ENCODE peak calls at places on chromosomes 3 and 15, in eight cellular contexts. H is HCT116, C is GM23338, A is A549, Q is HepG2, S is K562, L is SK-N-SH, E is Panc1. I is an unnamed sample.

GRCh38 chr3:155382396-155383042 is 89.0 kb upstream of the STRIT1 start:
- DNase-seq in H (peak), C (peak), A (peak), Q (peak), S (peak), L (peak), E (peak), I (no peak)

GRCh38 chr15:100350434-100351226 is 8.9 kb upstream of the ADAMTS17 start:
- DNase-seq in H (no peak), C (no peak), A (peak), Q (peak), S (no peak), L (no peak), E (no peak), I (peak)

GRCh38 chr3:151434151-151434890 is 26.5 kb downstream of the IGSF10 start:
- DNase-seq in H (no peak), C (no peak), A (peak), Q (no peak), S (no peak), L (no peak), E (peak), I (no peak)

GRCh38 chr3:195524171-195524896 is 18.8 kb downstream of the PPP1R2 start:
- DNase-seq in H (no peak), C (no peak), A (no peak), Q (no peak), S (no peak), L (no peak), E (no peak), I (no peak)

GRCh38 chr3:69998759-69999158 is 774 bp upstream of the SAMMSON start:
- DNase-seq in H (no peak), C (peak), A (no peak), Q (no peak), S (no peak), L (no peak), E (no peak), I (no peak)

GRCh38 chr3:50195501-50196252 is 4.3 kb downstream of the GNAT1 start:
- DNase-seq in H (no peak), C (no peak), A (no peak), Q (peak), S (no peak), L (no peak), E (no peak), I (no peak)

GRCh38 chr3:172919297-172919683 is 168.8 kb downstream of the ECT2 start:
- DNase-seq in H (no peak), C (no peak), A (no peak), Q (peak), S (no peak), L (no peak), E (no peak), I (no peak)

GRCh38 chr3:23763040-23763477 is 42.7 kb upstream of the UBE2E1 start:
- DNase-seq in H (no peak), C (no peak), A (no peak), Q (no peak), S (no peak), L (peak), E (no peak), I (no peak)

GRCh38 chr3:37903320-37903719 is 41.6 kb downstream of the CTDSPL start:
- DNase-seq in H (no peak), C (no peak), A (no peak), Q (peak), S (no peak), L (no peak), E (no peak), I (no peak)

GRCh38 chr3:37904614-37905047 is 43.0 kb downstream of the CTDSPL start:
- DNase-seq in H (no peak), C (no peak), A (no peak), Q (no peak), S (no peak), L (peak), E (no peak), I (no peak)

GRCh38 chr3:37901721-37902120 is 40.0 kb downstream of the CTDSPL start:
- DNase-seq in H (no peak), C (no peak), A (no peak), Q (no peak), S (no peak), L (no peak), E (no peak), I (no peak)

GRCh38 chr3:37903734-37904133 is 42.1 kb downstream of the CTDSPL start:
- DNase-seq in H (no peak), C (no peak), A (no peak), Q (no peak), S (no peak), L (no peak), E (no peak), I (no peak)

DNA sequence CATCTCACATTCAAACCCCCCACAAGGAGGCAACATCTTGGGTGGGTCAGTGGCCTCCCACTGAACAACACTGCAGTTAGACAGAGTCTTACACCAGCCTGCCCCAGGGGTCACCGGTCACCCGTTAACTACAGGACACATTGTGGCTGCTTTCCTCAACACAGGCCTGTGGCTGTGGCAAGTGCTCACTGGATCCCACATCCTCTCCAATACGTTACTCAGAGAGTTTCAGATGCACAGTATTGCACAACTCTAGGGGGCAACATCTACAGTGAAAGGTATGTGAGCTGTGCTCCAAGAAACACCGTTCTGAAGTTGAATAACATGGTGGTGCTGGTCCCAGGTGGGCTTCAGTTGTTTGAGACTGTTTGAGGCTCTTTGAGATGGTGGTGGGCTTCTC is 41.0 kb downstream of the CTDSPL start:
- DNase-seq in H (no peak), C (no peak), A (no peak), Q (no peak), S (no peak), L (no peak), E (no peak), I (no peak)
- TF ChIP-seq REST in H (no peak), C (no peak), A (no peak), Q (no peak), S (no peak), L (no peak), E (no peak), I (no peak)

DNA sequence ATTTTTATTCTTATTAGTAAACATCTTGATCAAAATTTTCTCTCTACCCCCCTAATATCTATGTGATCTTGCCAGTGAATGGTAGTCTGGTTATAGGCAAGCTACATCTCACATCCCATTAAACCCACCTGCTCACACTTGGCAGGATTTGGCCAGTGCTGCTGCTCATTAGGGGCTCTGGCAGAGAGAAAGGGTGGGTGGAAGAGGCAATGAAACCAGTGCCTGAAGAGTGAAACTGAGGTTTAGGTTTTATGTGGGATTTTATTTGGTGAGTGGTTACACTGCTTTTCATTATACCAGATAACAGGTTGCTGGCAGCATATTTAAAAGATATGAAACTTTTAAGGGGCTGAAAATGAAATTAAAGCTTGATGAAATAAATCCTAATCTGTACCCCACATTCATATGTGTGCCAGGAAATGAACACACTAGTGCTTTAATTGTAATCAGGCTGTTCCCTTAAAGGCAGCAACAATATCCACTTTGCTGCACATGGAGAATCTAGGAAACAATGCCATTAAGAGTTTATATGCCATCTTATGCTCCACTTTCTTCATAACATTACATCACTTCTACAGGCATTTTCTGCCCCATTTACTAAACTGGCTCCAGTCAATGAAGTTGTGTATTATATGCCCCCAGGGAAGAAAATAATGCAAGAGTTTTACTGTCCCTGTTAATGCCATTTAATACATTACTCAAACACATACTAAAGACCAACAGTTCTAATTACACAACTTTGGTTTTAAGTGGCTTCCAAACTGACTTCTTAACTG is 688.7 kb downstream of the MECOM start:
- DNase-seq in H (no peak), C (no peak), A (no peak), Q (no peak), S (no peak), L (no peak), E (no peak), I (no peak)
- TF ChIP-seq REST in H (no peak), C (no peak), A (no peak), Q (no peak), S (no peak), L (no peak), E (no peak), I (no peak)

GRCh38 chr15:85785887-85786777 is 8.6 kb downstream of the KLHL25 start:
- DNase-seq in H (peak), C (no peak), A (peak), Q (peak), S (no peak), L (no peak), E (no peak), I (no peak)

GRCh38 chr15:85786778-85787114 is 8.0 kb downstream of the KLHL25 start:
- DNase-seq in H (no peak), C (no peak), A (no peak), Q (peak), S (no peak), L (no peak), E (no peak), I (no peak)

GRCh38 chr15:85789496-85789875 is 5.2 kb downstream of the KLHL25 start:
- DNase-seq in H (no peak), C (no peak), A (no peak), Q (no peak), S (no peak), L (no peak), E (no peak), I (no peak)

GRCh38 chr15:85792102-85792731 is 2.5 kb downstream of the KLHL25 start:
- DNase-seq in H (no peak), C (no peak), A (no peak), Q (no peak), S (no peak), L (no peak), E (no peak), I (no peak)

GRCh38 chr15:85788796-85789495 is 5.8 kb downstream of the KLHL25 start:
- DNase-seq in H (no peak), C (no peak), A (no peak), Q (no peak), S (no peak), L (no peak), E (no peak), I (no peak)
- TF ChIP-seq REST in H (no peak), C (no peak), A (no peak), Q (no peak), S (no peak), L (no peak), E (no peak), I (no peak)

DNA sequence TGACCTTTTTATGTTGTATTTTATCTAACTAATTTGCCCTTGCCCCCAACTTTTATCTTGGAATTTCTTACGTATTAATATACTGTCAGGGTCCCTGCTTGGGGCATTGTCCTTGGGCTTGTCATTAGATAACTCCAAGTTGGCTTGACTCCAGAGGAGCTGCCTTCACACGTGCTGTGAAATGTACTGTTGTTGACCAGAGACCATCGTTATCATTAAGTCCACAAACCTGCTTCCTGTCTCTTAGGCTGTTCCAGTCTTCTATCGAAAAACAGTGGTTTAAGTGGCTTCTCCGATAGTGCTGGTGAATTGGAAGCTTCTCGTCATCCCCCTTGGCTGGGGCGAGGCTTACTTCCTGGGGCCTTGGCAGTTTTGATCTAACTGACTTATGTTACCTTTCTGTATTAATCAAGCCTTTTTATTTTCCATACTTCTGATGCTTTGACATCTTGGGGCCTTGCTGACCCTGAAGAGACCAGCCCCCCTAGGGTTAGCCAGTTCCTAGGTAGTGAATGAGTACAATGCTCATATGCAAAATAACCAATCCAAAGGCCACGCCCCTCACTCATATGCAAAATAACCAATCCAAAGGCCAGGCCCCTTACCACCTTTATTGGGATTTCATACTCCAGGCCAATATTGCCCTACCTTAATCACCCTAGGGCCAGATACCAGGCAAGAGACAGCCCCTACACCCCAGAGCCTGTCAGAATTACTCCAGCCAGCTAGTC is 164.5 kb downstream of the IGF1R start:
- DNase-seq in H (no peak), C (peak), A (no peak), Q (peak), S (no peak), L (no peak), E (no peak), I (no peak)
- TF ChIP-seq REST in H (no peak), C (no peak), A (no peak), Q (no peak), S (no peak), L (no peak), E (no peak), I (no peak)

GRCh38 chr3:154144825-154145465 is 23.8 kb downstream of the ARHGEF26 start:
- DNase-seq in H (no peak), C (no peak), A (no peak), Q (no peak), S (no peak), L (no peak), E (no peak), I (no peak)
- TF ChIP-seq REST in H (no peak), C (no peak), A (no peak), Q (no peak), S (no peak), L (no peak), E (no peak), I (no peak)

GRCh38 chr3:179766416-179767133 is 113.7 kb downstream of the USP13 start:
- DNase-seq in H (no peak), C (no peak), A (no peak), Q (no peak), S (no peak), L (no peak), E (no peak), I (no peak)

GRCh38 chr3:179771797-179772196 is 119.0 kb downstream of the USP13 start:
- DNase-seq in H (no peak), C (no peak), A (no peak), Q (no peak), S (no peak), L (no peak), E (no peak), I (no peak)

GRCh38 chr3:179769411-179770247 is 116.8 kb downstream of the USP13 start:
- DNase-seq in H (no peak), C (peak), A (no peak), Q (no peak), S (peak), L (no peak), E (no peak), I (no peak)

GRCh38 chr3:179765396-179765795 is 112.6 kb downstream of the USP13 start:
- DNase-seq in H (no peak), C (no peak), A (no peak), Q (no peak), S (no peak), L (peak), E (no peak), I (no peak)

DNA sequence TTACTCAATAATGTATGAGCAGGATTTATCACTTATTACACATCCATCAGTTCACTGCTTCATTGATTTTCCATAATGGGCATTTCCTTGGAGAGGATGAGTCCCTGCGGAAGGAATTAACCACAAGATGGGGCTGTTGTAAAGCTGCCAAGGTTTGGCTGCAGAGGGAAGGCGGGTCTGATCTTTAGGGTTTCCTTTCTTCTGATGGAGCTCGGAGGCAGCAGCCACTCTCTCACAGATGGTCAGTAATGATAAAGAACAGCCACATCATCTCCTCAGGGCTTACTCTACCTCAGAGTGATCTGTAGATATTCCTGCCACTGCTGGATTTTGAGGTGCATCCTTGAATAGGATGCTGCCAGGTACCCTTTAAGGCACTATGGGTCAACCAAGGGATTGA is 115.2 kb downstream of the USP13 start:
- DNase-seq in H (no peak), C (peak), A (peak), Q (no peak), S (peak), L (peak), E (no peak), I (peak)
- TF ChIP-seq REST in H (no peak), C (no peak), A (no peak), Q (no peak), S (no peak), L (no peak), E (no peak), I (no peak)

DNA sequence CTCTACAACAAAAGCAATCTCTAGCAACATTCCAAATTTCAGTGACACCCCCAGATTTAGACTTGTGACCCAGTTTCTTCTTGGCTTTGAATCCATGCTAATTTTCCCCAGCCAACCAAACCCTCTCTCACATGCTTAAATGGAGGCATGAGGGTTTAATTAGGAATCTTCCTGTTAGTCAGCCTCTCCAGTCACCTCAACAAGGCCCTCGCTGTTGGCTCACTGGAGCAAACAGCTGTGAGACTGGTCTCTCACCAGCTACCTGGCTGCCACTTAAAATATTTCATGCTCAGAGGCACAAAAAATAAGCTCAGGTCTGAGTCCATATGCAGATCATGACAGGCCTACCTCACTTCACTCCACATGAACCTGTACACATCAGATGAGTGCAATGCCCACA is 630.4 kb upstream of the ADAMTS9 start:
- DNase-seq in H (no peak), C (no peak), A (no peak), Q (no peak), S (no peak), L (no peak), E (no peak), I (no peak)
- TF ChIP-seq REST in H (no peak), C (no peak), A (no peak), Q (no peak), S (no peak), L (no peak), E (no peak), I (no peak)

GRCh38 chr3:119498188-119498987 is at the start of gene TIMMDC1:
- DNase-seq in H (peak), C (peak), A (peak), Q (peak), S (peak), L (peak), E (peak), I (peak)

GRCh38 chr3:119494597-119494996 is 3.8 kb upstream of the TIMMDC1 start:
- DNase-seq in H (no peak), C (peak), A (peak), Q (no peak), S (no peak), L (no peak), E (no peak), I (no peak)

GRCh38 chr3:119497824-119498187 is 541 bp upstream of the TIMMDC1 start:
- DNase-seq in H (no peak), C (peak), A (peak), Q (peak), S (no peak), L (no peak), E (peak), I (no peak)

DNA sequence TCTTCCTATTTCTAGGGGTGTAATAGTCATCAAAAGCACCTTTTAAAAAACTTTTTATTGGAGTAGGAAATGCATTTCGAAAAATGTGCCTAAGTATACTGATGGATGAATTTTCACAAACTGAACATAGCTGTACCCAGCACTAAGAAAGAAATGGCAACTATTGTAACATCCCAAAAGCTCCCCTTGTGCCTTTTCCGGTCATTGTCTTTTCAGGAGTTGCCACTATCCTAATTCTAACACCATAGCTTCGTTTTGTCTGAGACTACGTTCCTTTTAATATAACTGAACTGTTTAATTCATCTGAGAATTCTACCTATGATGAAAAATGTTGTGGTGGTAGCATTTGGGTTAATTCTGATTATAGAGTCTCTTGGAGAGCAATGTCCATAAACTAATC is 1.9 kb downstream of the TIMMDC1 start:
- DNase-seq in H (no peak), C (no peak), A (no peak), Q (no peak), S (no peak), L (no peak), E (no peak), I (no peak)
- TF ChIP-seq REST in H (no peak), C (no peak), A (no peak), Q (no peak), S (no peak), L (no peak), E (no peak), I (no peak)

GRCh38 chr3:131349454-131349853 is 32.1 kb upstream of the NUDT16 start:
- DNase-seq in H (no peak), C (no peak), A (no peak), Q (no peak), S (no peak), L (no peak), E (no peak), I (no peak)

GRCh38 chr3:131350506-131350905 is 31.1 kb upstream of the NUDT16 start:
- DNase-seq in H (no peak), C (no peak), A (peak), Q (no peak), S (no peak), L (no peak), E (no peak), I (no peak)

GRCh38 chr3:131348911-131349310 is 32.7 kb upstream of the NUDT16 start:
- DNase-seq in H (no peak), C (no peak), A (no peak), Q (no peak), S (no peak), L (no peak), E (no peak), I (no peak)

GRCh38 chr3:131353016-131353877 is 28.3 kb upstream of the NUDT16 start:
- DNase-seq in H (no peak), C (no peak), A (no peak), Q (no peak), S (no peak), L (no peak), E (no peak), I (no peak)

GRCh38 chr3:131349946-131350347 is 31.6 kb upstream of the NUDT16 start:
- DNase-seq in H (peak), C (no peak), A (peak), Q (no peak), S (no peak), L (peak), E (no peak), I (no peak)
- TF ChIP-seq REST in H (no peak), C (no peak), A (no peak), Q (no peak), S (no peak), L (peak), E (no peak), I (no peak)

I was measured in HL-60.